ENCODE peak calls at places on chromosomes 2 and 18, in ten cellular contexts. X is fibroblast of lung; M is naive thymus-derived CD8-positive, alpha-beta T cell; R is dorsolateral prefrontal cortex; W is left ventricle myocardium inferior; J is brain pericyte; S is stimulated activated CD4-positive, alpha-beta T cell treated with anti-CD3 and anti-CD28 coated beads, Interleukin-1b, Interleukin-23, amount 100 ng/mL, for 24 hours; V is foreskin keratinocyte; E is stomach; K is breast epithelium. C is an unnamed sample.

GRCh38 chr18:79547413-79548076 is 132.1 kb upstream of the CTDP1 start:
- DNase-seq in J (no peak), R (no peak), K (peak; percentile 39), V (no peak), M (no peak), E (peak; percentile 20), X (no peak), S (no peak), W (no peak), C (no peak)

GRCh38 chr2:238142382-238143205 is 4.1 kb downstream of the KLHL30 start:
- DNase-seq in J (no peak), S (no peak), K (no peak), W (no peak), E (no peak), R (no peak), V (peak; percentile 57), M (no peak), X (no peak), C (peak; percentile 64)

GRCh38 chr2:189179607-189179979 is at the start of gene COL5A2:
- DNase-seq in S (no peak), K (no peak), M (no peak), X (peak; percentile 95), R (no peak), V (peak; percentile 82), W (peak; percentile 16), E (no peak), J (peak; percentile 63), C (peak; percentile 42)

GRCh38 chr2:239189711-239190131 is 211.1 kb downstream of the HDAC4 start:
- DNase-seq in W (peak; percentile 12), J (no peak), E (peak; percentile 17), K (peak; percentile 42), X (no peak), R (peak; percentile 1), V (no peak), S (no peak), M (no peak), C (no peak)

GRCh38 chr18:24019641-24020331 is 5.2 kb downstream of the TTC39C start:
- DNase-seq in V (no peak), J (no peak), S (no peak), X (peak; percentile 73), E (no peak), R (no peak), M (peak; percentile 68), K (no peak), W (no peak), C (no peak)

GRCh38 chr2:225463449-225463848 is 63.9 kb downstream of the NYAP2 start:
- DNase-seq in E (no peak), K (no peak), W (no peak), X (no peak), V (no peak), R (no peak), J (no peak), S (no peak), M (no peak), C (no peak)

GRCh38 chr2:203892207-203892606 is 24.6 kb downstream of the CTLA4 start:
- DNase-seq in K (no peak), W (no peak), J (no peak), R (no peak), X (no peak), S (no peak), V (no peak), M (no peak), E (no peak), C (no peak)

GRCh38 chr18:79603321-79604204 is 76.0 kb upstream of the CTDP1 start:
- DNase-seq in X (no peak), E (no peak), V (no peak), J (no peak), K (no peak), M (no peak), W (peak; percentile 11), S (no peak), R (no peak), C (no peak)

GRCh38 chr2:234555616-234556249 is 58.9 kb upstream of the ARL4C start:
- DNase-seq in V (no peak), M (no peak), X (peak; percentile 93), E (no peak), R (no peak), J (peak; percentile 30), S (no peak), K (no peak), W (no peak), C (no peak)

GRCh38 chr18:58526425-58527115 is 102.3 kb downstream of the ALPK2 start:
- DNase-seq in W (no peak), E (no peak), V (no peak), X (no peak), S (no peak), M (no peak), J (no peak), R (no peak), K (no peak), C (no peak)

GRCh38 chr2:136008205-136008865 is 22.9 kb upstream of the DARS1 start:
- DNase-seq in E (peak; percentile 52), W (peak; percentile 33), X (no peak), S (peak; percentile 10), V (no peak), M (peak; percentile 72), R (no peak), J (no peak), K (no peak), C (peak; percentile 54)

GRCh38 chr2:57698935-57699449 is 347.6 kb upstream of the VRK2 start:
- DNase-seq in V (no peak), S (no peak), E (no peak), R (no peak), X (no peak), M (no peak), K (no peak), J (no peak), W (no peak), C (no peak)

GRCh38 chr2:64283641-64284371 is 139.6 kb upstream of the PELI1 start:
- DNase-seq in K (no peak), V (no peak), R (no peak), S (no peak), J (no peak), E (no peak), X (no peak), M (no peak), W (no peak), C (no peak)

GRCh38 chr2:233125455-233126065 is 65.4 kb downstream of the INPP5D start:
- DNase-seq in S (no peak), V (no peak), X (no peak), E (no peak), M (no peak), K (no peak), W (no peak), R (no peak), J (no peak), C (no peak)

GRCh38 chr2:183371545-183371944 is 247.3 kb downstream of the NUP35 start:
- DNase-seq in S (no peak), W (no peak), E (no peak), V (no peak), X (peak; percentile 8), K (no peak), R (no peak), J (no peak), M (no peak), C (no peak)

GRCh38 chr2:222424729-222425671 is 657 bp downstream of the SGPP2 start:
- DNase-seq in J (no peak), X (no peak), S (no peak), E (peak; percentile 46), W (peak; percentile 28), R (peak; percentile 73), V (no peak), K (no peak), M (no peak), C (no peak)

GRCh38 chr2:16745466-16745865 is 79.8 kb upstream of the CYRIA start:
- DNase-seq in E (no peak), M (no peak), K (no peak), W (no peak), X (peak; percentile 3), R (no peak), S (no peak), V (peak; percentile 14), J (no peak), C (no peak)

GRCh38 chr2:116719841-116720240 is 1094.7 kb upstream of the DDX18 start:
- DNase-seq in X (peak; percentile 67), W (no peak), M (no peak), R (no peak), E (no peak), K (no peak), S (no peak), J (peak; percentile 2), V (peak; percentile 72), C (no peak)

GRCh38 chr18:45997689-45998088 is 30.6 kb upstream of the EPG5 start:
- DNase-seq in V (no peak), J (no peak), M (peak; percentile 65), X (no peak), K (no peak), E (no peak), W (no peak), R (no peak), S (no peak), C (no peak)

GRCh38 chr2:190668892-190669291 is 20.0 kb downstream of the NAB1 start:
- DNase-seq in W (no peak), S (no peak), M (no peak), V (peak; percentile 26), E (no peak), K (no peak), X (no peak), J (no peak), R (no peak), C (no peak)

GRCh38 chr2:181790716-181791649 is 100.5 kb upstream of the ITPRID2 start:
- DNase-seq in R (no peak), M (no peak), V (peak; percentile 99), S (no peak), E (no peak), W (no peak), X (peak; percentile 100), J (peak; percentile 51), K (no peak), C (no peak)

GRCh38 chr2:37156071-37156856 is 516 bp downstream of the EIF2AK2 start:
- DNase-seq in W (peak; percentile 41), V (peak; percentile 45), M (no peak), K (no peak), R (peak; percentile 35), E (peak; percentile 38), J (no peak), S (peak; percentile 14), X (peak; percentile 70), C (peak; percentile 64)

GRCh38 chr2:102771114-102771513 is 9.3 kb downstream of the TMEM182 start:
- DNase-seq in R (no peak), K (no peak), W (no peak), J (no peak), X (peak; percentile 56), S (no peak), V (no peak), E (no peak), M (no peak), C (no peak)

GRCh38 chr2:1728821-1729220 is 15.5 kb downstream of the PXDN start:
- DNase-seq in S (no peak), K (peak; percentile 68), E (peak; percentile 24), V (no peak), X (peak; percentile 67), J (no peak), M (no peak), R (no peak), W (peak; percentile 18), C (peak; percentile 38)

GRCh38 chr2:231640646-231641111 is 48.0 kb downstream of the TEX44 start:
- DNase-seq in M (no peak), W (peak; percentile 51), K (peak; percentile 75), J (no peak), X (peak; percentile 35), S (no peak), E (peak; percentile 57), V (no peak), R (no peak), C (no peak)

GRCh38 chr2:28643324-28643723 is 108.3 kb upstream of the PPP1CB start:
- DNase-seq in E (peak; percentile 54), M (no peak), X (no peak), R (no peak), W (no peak), S (no peak), K (no peak), V (peak; percentile 76), J (no peak), C (no peak)